ENCODE peak calls at places on chromosomes 1 and 21, in four cellular contexts. P is upper lobe of right lung, R is NCI-H82, I is NCI-H1105. G is an unnamed sample.

GRCh38 chr1:6246497-6247295 is 2.7 kb downstream of the HES3 start:
- DNase-seq in R (peak; percentile 96), I (peak; percentile 81), P (peak; percentile 90), G (peak; percentile 75)

GRCh38 chr21:39105341-39105765 is 77.9 kb downstream of the PSMG1 start:
- DNase-seq in P (no peak), R (no peak), I (no peak), G (no peak)

GRCh38 chr1:247337250-247337746 is 5.6 kb upstream of the ZNF496 start:
- DNase-seq in I (no peak), R (no peak), P (no peak), G (no peak)

GRCh38 chr1:247337961-247338360 is 6.3 kb upstream of the ZNF496 start:
- DNase-seq in P (no peak), I (no peak), R (no peak), G (no peak)

GRCh38 chr1:110393286-110393685 is 2.5 kb upstream of the SLC16A4 start:
- DNase-seq in R (no peak), P (no peak), I (no peak), G (no peak)

GRCh38 chr1:239098400-239099037 is 287.8 kb upstream of the CHRM3 start:
- DNase-seq in I (no peak), P (no peak), R (no peak), G (no peak)

GRCh38 chr1:98429851-98430496 is 231.5 kb upstream of the SNX7 start:
- DNase-seq in R (peak; percentile 67), P (peak; percentile 54), I (peak; percentile 96), G (peak; percentile 87)

GRCh38 chr1:58457023-58457635 is 89.4 kb downstream of the OMA1 start:
- DNase-seq in R (no peak), P (no peak), I (no peak), G (no peak)

GRCh38 chr1:56077223-56077622 is 502.1 kb downstream of the PLPP3 start:
- DNase-seq in R (no peak), I (no peak), P (no peak), G (no peak)

GRCh38 chr1:22332795-22333499 is 118.7 kb upstream of the ZBTB40 start:
- DNase-seq in I (no peak), R (no peak), P (peak; percentile 60), G (no peak)

GRCh38 chr1:230047114-230047865 is 19.7 kb upstream of the GALNT2 start:
- DNase-seq in R (peak; percentile 25), P (no peak), I (no peak), G (no peak)

GRCh38 chr1:156489166-156489934 is 11.2 kb downstream of the MEF2D start:
- DNase-seq in P (no peak), R (peak; percentile 100), I (peak; percentile 29), G (peak; percentile 87)

GRCh38 chr1:67766117-67766978 is 66.9 kb downstream of the GNG12 start:
- DNase-seq in R (peak; percentile 80), P (no peak), I (peak; percentile 56), G (peak; percentile 76)

GRCh38 chr1:174902531-174903099 is 97.1 kb upstream of the CACYBP start:
- DNase-seq in I (no peak), P (no peak), R (no peak), G (no peak)

GRCh38 chr1:235077571-235078479 is 50.8 kb downstream of the TOMM20 start:
- DNase-seq in P (no peak), I (no peak), R (no peak), G (no peak)

GRCh38 chr1:176560681-176561080 is 97.7 kb downstream of the PAPPA2 start:
- DNase-seq in R (no peak), P (no peak), I (no peak), G (no peak)

GRCh38 chr1:41742219-41742618 is 176.5 kb downstream of the HIVEP3 start:
- DNase-seq in I (no peak), P (peak; percentile 15), R (no peak), G (peak; percentile 70)

GRCh38 chr1:201396859-201397464 is 2.2 kb downstream of the LAD1 start:
- DNase-seq in P (peak; percentile 84), R (no peak), I (no peak), G (no peak)

GRCh38 chr1:11473635-11474034 is 5.3 kb upstream of the DISP3 start:
- DNase-seq in R (peak; percentile 32), I (no peak), P (no peak), G (no peak)

GRCh38 chr1:227370463-227371254 is 52.4 kb upstream of the CDC42BPA start:
- DNase-seq in P (no peak), I (no peak), R (peak; percentile 43), G (no peak)

GRCh38 chr1:78601068-78601467 is 19.2 kb upstream of the IFI44L start:
- DNase-seq in P (no peak), R (no peak), I (peak; percentile 22), G (peak; percentile 38)

GRCh38 chr1:201721131-201722049 is 107.6 kb upstream of the IPO9 start:
- DNase-seq in I (no peak), R (peak; percentile 65), P (no peak), G (no peak)